ENCODE peak calls at places on chromosome 1, in five cellular contexts. W is HCT116, F is adipocyte, I is lower leg skin, E is neuronal stem cell. C is an unnamed sample.
A peak's percentile ranks its signal among the peaks of the same experiment; 100 is the strongest.

GRCh38 chr1:41330588-41331545 is 30.4 kb upstream of the FOXO6 start:
- DNase-seq in W (peak; percentile 43), F (no peak), I (peak; percentile 9), E (no peak), C (no peak)

GRCh38 chr1:57254006-57254405 is 169.9 kb downstream of the DAB1 start:
- DNase-seq in W (no peak), F (peak; percentile 36), I (no peak), E (no peak), C (no peak)

GRCh38 chr1:107637101-107637500 is 327.9 kb downstream of the VAV3 start:
- DNase-seq in W (no peak), F (peak; percentile 7), I (no peak), E (no peak), C (no peak)

GRCh38 chr1:153535664-153536585 is at the start of gene S100A6:
- DNase-seq in W (peak; percentile 72), F (peak; percentile 97), I (peak; percentile 90), E (no peak), C (peak; percentile 81)

GRCh38 chr1:56404066-56404465 is 175.3 kb downstream of the PLPP3 start:
- DNase-seq in W (no peak), F (no peak), I (no peak), E (no peak), C (no peak)

GRCh38 chr1:232575524-232576040 is 54.4 kb downstream of the SIPA1L2 start:
- DNase-seq in W (no peak), F (peak; percentile 40), I (no peak), E (no peak), C (no peak)

GRCh38 chr1:40736085-40736531 is 44.6 kb downstream of the NFYC start:
- DNase-seq in W (no peak), F (peak; percentile 32), I (no peak), E (no peak), C (no peak)

GRCh38 chr1:228555074-228555989 is 68.2 kb downstream of the RNF187 start:
- DNase-seq in W (no peak), F (no peak), I (no peak), E (no peak), C (peak; percentile 37)

GRCh38 chr1:167490765-167491164 is 27.6 kb downstream of the CD247 start:
- DNase-seq in W (no peak), F (no peak), I (no peak), E (no peak), C (no peak)

GRCh38 chr1:41950820-41951219 is 32.1 kb upstream of the HIVEP3 start:
- DNase-seq in W (no peak), F (no peak), I (no peak), E (no peak), C (no peak)

GRCh38 chr1:51509773-51510172 is 9.3 kb downstream of the EPS15 start:
- DNase-seq in W (no peak), F (no peak), I (no peak), E (no peak), C (no peak)

GRCh38 chr1:53295746-53296722 is 31.8 kb downstream of the LRP8 start:
- DNase-seq in W (no peak), F (no peak), I (no peak), E (no peak), C (no peak)

GRCh38 chr1:160637821-160638539 is 8.9 kb downstream of the SLAMF1 start:
- DNase-seq in W (no peak), F (no peak), I (no peak), E (no peak), C (peak; percentile 24)

GRCh38 chr1:39159224-39160036 is 45.1 kb upstream of the MACF1 start:
- DNase-seq in W (peak; percentile 28), F (peak; percentile 54), I (no peak), E (no peak), C (peak; percentile 63)

GRCh38 chr1:53945433-53946251 is at the start of gene IFT25:
- DNase-seq in W (peak; percentile 88), F (peak; percentile 99), I (peak; percentile 96), E (peak; percentile 97), C (peak; percentile 95)

GRCh38 chr1:41860214-41860613 is 58.5 kb downstream of the HIVEP3 start:
- DNase-seq in W (no peak), F (no peak), I (no peak), E (no peak), C (no peak)

GRCh38 chr1:156727914-156728598 is at the start of gene METTL25B:
- DNase-seq in W (no peak), F (peak; percentile 91), I (peak; percentile 75), E (peak; percentile 76), C (peak; percentile 84)

GRCh38 chr1:66503841-66504470 is 30.0 kb upstream of the SGIP1 start:
- DNase-seq in W (peak; percentile 68), F (peak; percentile 84), I (no peak), E (peak; percentile 52), C (peak; percentile 42)

GRCh38 chr1:8359617-8360481 is 41.9 kb downstream of the SLC45A1 start:
- DNase-seq in W (no peak), F (no peak), I (no peak), E (no peak), C (no peak)

GRCh38 chr1:147892216-147892615 is 10.4 kb upstream of the GJA8 start:
- DNase-seq in W (peak; percentile 18), F (no peak), I (no peak), E (no peak), C (no peak)

GRCh38 chr1:93716974-93717373 is 35.3 kb upstream of the BCAR3 start:
- DNase-seq in W (no peak), F (no peak), I (no peak), E (no peak), C (no peak)

GRCh38 chr1:154219511-154219910 is 1.2 kb upstream of the UBAP2L start:
- DNase-seq in W (no peak), F (peak; percentile 19), I (peak; percentile 26), E (no peak), C (no peak)

DNA sequence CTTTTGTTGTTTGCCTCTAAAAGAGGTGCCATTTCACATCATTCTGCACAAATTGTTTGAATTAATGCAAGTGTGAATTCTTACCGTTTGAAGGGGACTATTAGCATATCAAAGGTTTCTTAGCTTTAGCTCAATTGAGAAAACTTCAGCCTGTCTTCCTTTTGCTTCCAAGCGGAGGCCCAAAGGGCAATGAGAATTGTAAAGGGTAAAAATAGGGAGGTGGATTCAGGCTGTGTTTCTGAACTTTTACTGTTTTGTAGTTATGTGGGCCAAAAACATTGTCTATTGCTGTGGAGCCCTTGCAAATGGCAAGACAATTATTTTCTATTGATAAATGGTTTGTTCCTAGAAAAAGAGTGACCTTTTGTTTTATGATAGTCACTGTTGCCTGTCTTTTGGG is 3.6 kb downstream of the ADGRL2 start:
- DNase-seq in W (no peak), F (no peak), I (no peak), E (peak; percentile 58), C (no peak)
- H3K4me3 ChIP-seq in W (no peak overlapping the region), F (peak overlapping the region; percentile 94), I (no peak overlapping the region), E (peak overlapping the region; percentile 92), C (no peak overlapping the region)

GRCh38 chr1:81801032-81801833 is 499 bp downstream of the ADGRL2 start:
- DNase-seq in W (no peak), F (peak; percentile 93), I (peak; percentile 68), E (peak; percentile 88), C (no peak)

GRCh38 chr1:81802601-81803422 is 2.1 kb downstream of the ADGRL2 start:
- DNase-seq in W (no peak), F (peak; percentile 87), I (peak; percentile 30), E (peak; percentile 76), C (peak; percentile 35)

GRCh38 chr1:81801834-81802531 is 1.2 kb downstream of the ADGRL2 start:
- DNase-seq in W (no peak), F (peak; percentile 74), I (no peak), E (no peak), C (peak; percentile 24)

GRCh38 chr1:81799939-81800740 is 594 bp upstream of the ADGRL2 start:
- DNase-seq in W (no peak), F (peak; percentile 85), I (peak; percentile 33), E (peak; percentile 90), C (peak; percentile 14)

DNA sequence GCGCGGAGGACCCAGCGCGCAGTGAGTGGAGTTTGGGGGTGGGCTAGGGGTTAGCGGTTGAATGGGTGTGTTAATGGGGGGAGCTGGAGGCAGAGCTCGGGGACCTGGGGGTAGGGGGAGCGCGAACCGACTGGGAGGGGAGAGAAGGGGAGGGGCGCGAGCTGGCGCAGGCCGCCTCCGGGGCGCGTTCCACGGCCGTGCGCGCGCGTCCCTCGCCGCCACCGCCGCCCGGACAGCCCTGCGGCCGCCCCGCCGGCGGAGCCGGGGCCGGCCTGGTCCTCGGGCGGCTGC is at the start of gene ADGRL2:
- DNase-seq in W (no peak), F (no peak), I (no peak), E (no peak), C (peak; percentile 27)
- H3K4me3 ChIP-seq in W (no peak within 1 kb of the TSS), F (peak within 1 kb of the TSS; percentile 94), I (peak within 1 kb of the TSS; percentile 89), E (peak within 1 kb of the TSS; percentile 92), C (peak within 1 kb of the TSS; percentile 32)

GRCh38 chr1:62082456-62083363 is 111.9 kb upstream of the L1TD1 start:
- DNase-seq in W (no peak), F (peak; percentile 77), I (no peak), E (peak; percentile 18), C (peak; percentile 49)
- H3K4me3 ChIP-seq in W (no peak overlapping the region), F (no peak overlapping the region), I (no peak overlapping the region), E (no peak overlapping the region), C (no peak overlapping the region)

GRCh38 chr1:151444791-151445177 is 14.5 kb downstream of the POGZ start:
- DNase-seq in W (no peak), F (no peak), I (no peak), E (no peak), C (no peak)

DNA sequence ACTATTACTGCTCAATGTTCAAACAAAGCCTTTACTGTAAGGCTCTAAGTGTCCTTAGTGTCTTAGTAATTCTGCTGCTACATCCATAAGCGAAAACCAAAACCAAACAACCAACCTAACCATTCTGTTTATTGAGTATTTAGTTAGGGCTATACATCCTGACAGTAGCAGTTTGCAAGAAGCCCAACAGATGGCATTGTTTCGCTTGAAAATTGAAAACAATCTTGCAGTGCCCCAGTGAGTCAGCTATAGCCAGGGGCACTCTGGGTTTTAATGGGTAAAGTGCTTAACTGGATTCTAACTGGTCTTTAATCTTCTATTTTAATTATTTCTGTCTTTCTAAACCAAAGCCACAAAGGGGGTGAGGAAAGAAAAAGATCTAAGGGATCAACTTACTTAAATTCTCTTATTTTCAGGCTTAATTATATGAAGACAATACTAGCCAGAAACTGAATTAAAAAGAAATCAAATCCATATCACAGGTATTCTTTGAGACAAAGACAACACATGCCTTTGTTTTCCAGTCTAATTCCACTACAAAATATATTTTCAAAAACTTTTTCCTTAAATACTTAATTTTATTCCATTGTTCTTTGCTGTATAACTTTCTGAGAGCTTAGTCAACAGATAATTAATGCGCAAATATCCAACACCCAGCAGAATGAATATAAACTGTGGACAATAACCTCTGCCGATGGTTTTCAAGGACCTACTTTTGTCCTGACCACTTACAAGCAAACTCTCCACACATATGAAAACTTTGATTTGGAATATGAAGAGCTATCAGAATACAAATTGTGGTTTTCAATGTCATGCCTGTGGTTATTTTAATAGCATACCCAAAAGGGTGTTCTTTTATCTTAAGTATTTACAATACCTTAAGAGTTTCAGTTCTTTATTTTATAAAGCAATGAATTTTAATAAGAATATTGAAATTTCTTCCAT is 15.2 kb downstream of the POGZ start:
- DNase-seq in W (peak; percentile 76), F (peak; percentile 93), I (peak; percentile 74), E (peak; percentile 26), C (peak; percentile 80)
- H3K4me3 ChIP-seq in W (no peak overlapping the region), F (no peak overlapping the region), I (no peak overlapping the region), E (no peak overlapping the region), C (no peak overlapping the region)